ENCODE peak calls at places on chromosomes 13 and 19, in six cellular contexts. A, J, M, C, T and L are unnamed samples.

GRCh38 chr13:74290324-74290773 is 156.1 kb upstream of the KLF12 start:
- DNase-seq in C (no peak), J (peak), M (peak), A (peak), T (no peak), L (no peak)

GRCh38 chr19:30629086-30629485 is 256.9 kb downstream of the ZNF536 start:
- DNase-seq in A (no peak), J (no peak), T (no peak), C (no peak), M (no peak), L (no peak)

GRCh38 chr19:39160889-39161672 is 35.5 kb downstream of the PAK4 start:
- DNase-seq in J (no peak), C (no peak), M (no peak), T (no peak), A (no peak), L (no peak)

GRCh38 chr13:86038490-86038889 is 239.3 kb upstream of the SLITRK6 start:
- DNase-seq in M (no peak), A (no peak), J (no peak), C (no peak), T (no peak), L (no peak)

GRCh38 chr13:111187879-111188643 is 73.0 kb downstream of the ARHGEF7 start:
- DNase-seq in A (no peak), C (no peak), J (no peak), M (no peak), T (no peak), L (no peak)

GRCh38 chr13:47843005-47843404 is 158.1 kb downstream of the SUCLA2 start:
- DNase-seq in T (no peak), J (no peak), M (no peak), C (no peak), A (no peak), L (no peak)

GRCh38 chr19:54517483-54517882 is 14.9 kb downstream of the LAIR2 start:
- DNase-seq in T (peak), A (peak), J (peak), M (peak), C (peak), L (peak)

GRCh38 chr13:79593611-79594275 is 112.8 kb downstream of the NDFIP2 start:
- DNase-seq in T (no peak), M (no peak), C (no peak), A (no peak), J (no peak), L (no peak)

GRCh38 chr19:3554254-3555083 is 2.9 kb downstream of the MFSD12 start:
- DNase-seq in J (no peak), C (no peak), T (no peak), M (peak), A (no peak), L (no peak)

GRCh38 chr13:32443111-32443510 is 15.2 kb upstream of the N4BP2L1 start:
- DNase-seq in J (peak), M (peak), C (no peak), A (no peak), T (peak), L (no peak)

GRCh38 chr13:29935309-29935981 is 85.0 kb upstream of the UBL3 start:
- DNase-seq in J (no peak), T (peak), C (peak), A (no peak), M (peak), L (no peak)

GRCh38 chr19:50175924-50176323 is 12.8 kb upstream of the IZUMO2 start:
- DNase-seq in J (no peak), M (no peak), C (no peak), T (no peak), A (no peak), L (no peak)